ENCODE peak calls at places on chromosomes 3 and 15, in four cellular contexts. P is AG20443, S is HEK293T, A is GM04503. V is an unnamed sample.

GRCh38 chr15:65935391-65935790 is 66.1 kb downstream of the RAB11A start:
- DNase-seq in P (no peak), S (no peak), A (no peak), V (no peak)

GRCh38 chr3:13828501-13828900 is 51.4 kb downstream of the WNT7A start:
- DNase-seq in P (no peak), S (no peak), A (no peak), V (no peak)

GRCh38 chr3:119663885-119664284 is 3.5 kb upstream of the POPDC2 start:
- DNase-seq in P (no peak), S (no peak), A (no peak), V (peak)

GRCh38 chr3:94036909-94037507 is 8.6 kb upstream of the STX19 start:
- DNase-seq in P (peak), S (peak), A (peak), V (peak)

GRCh38 chr15:49742381-49742780 is 121.5 kb downstream of the DTWD1 start:
- DNase-seq in P (no peak), S (no peak), A (no peak), V (peak)

GRCh38 chr3:188900421-188900941 is 271.3 kb upstream of the TPRG1 start:
- DNase-seq in P (peak), S (no peak), A (peak), V (peak)

GRCh38 chr3:54033761-54034160 is 88.6 kb upstream of the CACNA2D3 start:
- DNase-seq in P (no peak), S (peak), A (no peak), V (no peak)

GRCh38 chr3:30760040-30760439 is 134.4 kb downstream of the GADL1 start:
- DNase-seq in P (no peak), S (no peak), A (no peak), V (no peak)

GRCh38 chr3:53845103-53845880 is 927 bp downstream of the CHDH start:
- DNase-seq in P (peak), S (peak), A (no peak), V (peak)

GRCh38 chr3:182389041-182389815 is 404.1 kb upstream of the ATP11B start:
- DNase-seq in P (no peak), S (no peak), A (no peak), V (no peak)

GRCh38 chr15:67472957-67473356 is 48.0 kb upstream of the C15orf61 start:
- DNase-seq in P (peak), S (no peak), A (peak), V (no peak)

GRCh38 chr3:44862221-44862637 is 517 bp downstream of the TMEM42 start:
- DNase-seq in P (no peak), S (no peak), A (no peak), V (peak)

GRCh38 chr3:64441861-64442260 is 216.6 kb upstream of the PRICKLE2 start:
- DNase-seq in P (no peak), S (no peak), A (no peak), V (no peak)

GRCh38 chr15:35757323-35757722 is 211.4 kb upstream of the DPH6 start:
- DNase-seq in P (no peak), S (no peak), A (no peak), V (no peak)

GRCh38 chr3:14565791-14566588 is 25.8 kb upstream of the GRIP2 start:
- DNase-seq in P (peak), S (no peak), A (peak), V (peak)

GRCh38 chr3:11060500-11061251 is 68.1 kb downstream of the SLC6A1 start:
- DNase-seq in P (peak), S (peak), A (no peak), V (peak)

GRCh38 chr3:134790099-134790498 is 5.0 kb upstream of the EPHB1 start:
- DNase-seq in P (no peak), S (no peak), A (no peak), V (no peak)

GRCh38 chr3:43171770-43172169 is 65.9 kb upstream of the POMGNT2 start:
- DNase-seq in P (no peak), S (no peak), A (no peak), V (peak)

V was measured in myocyte.